ENCODE peak calls at places on chromosomes 5 and 9, in eight cellular contexts. M is dorsolateral prefrontal cortex, E is lower lobe of right lung, G is choroid plexus epithelial cell, S is pancreas, Z is cardiac muscle cell, K is right atrium auricular region, P is fibroblast of the aortic adventitia. T is an unnamed sample.

GRCh38 chr9:132293145-132293721 is 61.6 kb downstream of the SETX start:
- DNase-seq in M (no peak), E (no peak), G (no peak), S (no peak), Z (no peak), K (no peak), P (no peak), T (no peak)

GRCh38 chr5:53318303-53318702 is 162.1 kb upstream of the FST start:
- DNase-seq in M (no peak), E (no peak), G (no peak), S (no peak), Z (no peak), K (no peak), P (no peak), T (no peak)

GRCh38 chr9:107883496-107884120 is 394.0 kb upstream of the KLF4 start:
- DNase-seq in M (no peak), E (no peak), G (no peak), S (no peak), Z (no peak), K (no peak), P (no peak), T (no peak)

GRCh38 chr5:100188339-100188738 is 346.8 kb upstream of the FAM174A start:
- DNase-seq in M (no peak), E (no peak), G (no peak), S (no peak), Z (no peak), K (no peak), P (no peak), T (no peak)

GRCh38 chr9:97906236-97906831 is 16.0 kb downstream of the TRMO start:
- DNase-seq in M (peak), E (peak), G (no peak), S (no peak), Z (no peak), K (no peak), P (peak), T (no peak)

GRCh38 chr5:58335518-58335917 is 124.4 kb downstream of the PLK2 start:
- DNase-seq in M (no peak), E (no peak), G (peak), S (no peak), Z (no peak), K (no peak), P (no peak), T (no peak)

GRCh38 chr9:126503333-126504085 is 110.2 kb upstream of the LMX1B start:
- DNase-seq in M (no peak), E (peak), G (no peak), S (no peak), Z (no peak), K (no peak), P (no peak), T (no peak)

GRCh38 chr5:73858786-73859185 is 232.8 kb downstream of the ARHGEF28 start:
- DNase-seq in M (no peak), E (no peak), G (no peak), S (no peak), Z (no peak), K (no peak), P (no peak), T (no peak)

GRCh38 chr5:77390222-77390621 is 101.9 kb downstream of the WDR41 start:
- DNase-seq in M (no peak), E (no peak), G (no peak), S (no peak), Z (no peak), K (no peak), P (no peak), T (no peak)

GRCh38 chr5:167916706-167917105 is 374.7 kb upstream of the WWC1 start:
- DNase-seq in M (peak), E (no peak), G (peak), S (peak), Z (no peak), K (no peak), P (no peak), T (no peak)

GRCh38 chr9:33125441-33125840 is 41.7 kb downstream of the B4GALT1 start:
- DNase-seq in M (no peak), E (no peak), G (no peak), S (no peak), Z (no peak), K (no peak), P (no peak), T (no peak)

GRCh38 chr5:1975406-1975715 is 92.6 kb upstream of the IRX4 start:
- DNase-seq in M (no peak), E (no peak), G (no peak), S (peak), Z (no peak), K (no peak), P (no peak), T (no peak)

GRCh38 chr5:136772541-136772940 is 407.2 kb upstream of the TRPC7 start:
- DNase-seq in M (no peak), E (no peak), G (no peak), S (no peak), Z (no peak), K (no peak), P (no peak), T (no peak)

GRCh38 chr5:116543501-116543900 is 31.1 kb downstream of the SEMA6A start:
- DNase-seq in M (no peak), E (no peak), G (peak), S (no peak), Z (no peak), K (no peak), P (peak), T (no peak)

GRCh38 chr5:111530298-111530740 is 18.0 kb upstream of the STARD4 start:
- DNase-seq in M (peak), E (peak), G (peak), S (peak), Z (no peak), K (peak), P (no peak), T (peak)

GRCh38 chr5:134580001-134580460 is 52.6 kb downstream of the SAR1B start:
- DNase-seq in M (no peak), E (no peak), G (no peak), S (no peak), Z (no peak), K (no peak), P (no peak), T (no peak)

GRCh38 chr5:170747851-170748250 is 35.7 kb upstream of the GABRP start:
- DNase-seq in M (no peak), E (no peak), G (peak), S (no peak), Z (peak), K (peak), P (no peak), T (no peak)

GRCh38 chr9:78369644-78370219 is 72.8 kb downstream of the PSAT1 start:
- DNase-seq in M (peak), E (peak), G (peak), S (peak), Z (peak), K (peak), P (peak), T (peak)

GRCh38 chr9:14993061-14993800 is 83.0 kb upstream of the FREM1 start:
- DNase-seq in M (peak), E (peak), G (peak), S (peak), Z (peak), K (peak), P (peak), T (peak)

GRCh38 chr9:20623021-20623747 is 885 bp upstream of the MLLT3 start:
- DNase-seq in M (peak), E (peak), G (no peak), S (peak), Z (peak), K (peak), P (no peak), T (peak)

GRCh38 chr5:33180900-33181299 is 259.9 kb upstream of the TARS1 start:
- DNase-seq in M (no peak), E (no peak), G (peak), S (no peak), Z (peak), K (no peak), P (peak), T (no peak)

GRCh38 chr9:20658677-20659473 is 25.2 kb upstream of the FOCAD start:
- DNase-seq in M (no peak), E (no peak), G (peak), S (no peak), Z (peak), K (no peak), P (no peak), T (peak)

GRCh38 chr9:121752929-121753328 is 101.5 kb downstream of the DAB2IP start:
- DNase-seq in M (no peak), E (no peak), G (no peak), S (no peak), Z (no peak), K (no peak), P (no peak), T (no peak)

GRCh38 chr9:117000834-117001233 is 313.7 kb downstream of the TRIM32 start:
- DNase-seq in M (peak), E (no peak), G (no peak), S (no peak), Z (no peak), K (no peak), P (no peak), T (no peak)

GRCh38 chr5:43601454-43602260 is 1.3 kb upstream of the NNT start:
- DNase-seq in M (no peak), E (no peak), G (peak), S (no peak), Z (peak), K (no peak), P (peak), T (peak)

GRCh38 chr5:36744678-36745659 is 131.6 kb upstream of the NIPBL start:
- DNase-seq in M (peak), E (peak), G (peak), S (peak), Z (peak), K (peak), P (peak), T (peak)

DNA sequence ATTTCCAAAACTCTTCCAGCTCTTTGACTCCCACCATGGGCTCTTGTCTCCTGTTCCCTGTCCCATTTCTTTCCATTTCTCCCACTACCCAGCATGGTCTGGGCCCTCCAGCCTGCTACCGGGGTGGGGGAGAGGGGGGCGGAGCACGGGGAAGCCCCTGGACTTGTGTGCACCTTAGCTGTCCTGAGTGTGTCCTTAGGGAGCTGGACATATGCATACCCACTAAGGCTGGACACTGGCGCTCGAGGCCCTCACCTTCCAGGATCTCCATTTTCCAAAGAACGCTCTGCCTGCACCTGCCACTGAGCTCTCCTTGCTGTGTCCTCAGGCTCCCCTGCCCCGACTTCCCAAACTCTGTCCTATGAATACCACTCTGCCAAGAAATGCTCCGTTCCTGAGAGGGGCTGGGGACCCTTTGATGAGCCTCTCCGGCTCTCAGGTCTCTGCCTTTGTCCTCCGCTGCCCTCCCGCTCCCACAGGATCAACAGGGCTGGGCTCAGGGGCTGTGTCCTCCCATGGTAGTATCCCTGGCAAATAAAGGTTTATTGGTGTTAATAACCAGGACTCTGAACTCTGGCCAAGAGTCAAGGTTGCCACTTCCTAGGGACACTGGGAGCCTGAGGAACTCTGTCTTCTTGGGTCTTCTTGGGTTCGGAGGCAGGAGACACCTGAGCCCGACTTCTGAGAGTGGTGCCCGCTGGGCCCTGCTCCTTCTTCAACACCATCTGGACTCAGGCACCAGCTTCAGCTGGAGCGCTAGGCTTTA is 831 bp upstream of the SHROOM1 start:
- DNase-seq in M (no peak), E (no peak), G (no peak), S (no peak), Z (no peak), K (no peak), P (no peak), T (no peak)
- H3K4me3 ChIP-seq in M (peak), E (peak), G (peak), S (peak), Z (no peak), K (peak), P (peak), T (peak)

GRCh38 chr9:137078701-137079400 is 1.5 kb downstream of the UAP1L1 start:
- DNase-seq in M (no peak), E (peak), G (peak), S (no peak), Z (no peak), K (no peak), P (no peak), T (no peak)
- H3K4me3 ChIP-seq in M (peak), E (peak), G (peak), S (no peak), Z (peak), K (peak), P (peak), T (peak)

GRCh38 chr5:176865964-176866363 is 33.2 kb downstream of the HK3 start:
- DNase-seq in M (no peak), E (no peak), G (no peak), S (no peak), Z (no peak), K (no peak), P (no peak), T (no peak)

GRCh38 chr5:176868126-176868525 is 31.0 kb downstream of the HK3 start:
- DNase-seq in M (no peak), E (no peak), G (no peak), S (no peak), Z (no peak), K (no peak), P (no peak), T (no peak)

GRCh38 chr5:176864755-176865154 is 34.4 kb downstream of the HK3 start:
- DNase-seq in M (no peak), E (no peak), G (no peak), S (no peak), Z (no peak), K (no peak), P (no peak), T (no peak)

GRCh38 chr5:176868731-176869130 is 30.4 kb downstream of the HK3 start:
- DNase-seq in M (no peak), E (no peak), G (no peak), S (no peak), Z (no peak), K (no peak), P (no peak), T (no peak)

GRCh38 chr5:176866913-176867312 is 32.2 kb downstream of the HK3 start:
- DNase-seq in M (no peak), E (no peak), G (no peak), S (no peak), Z (peak), K (no peak), P (no peak), T (no peak)
- H3K4me3 ChIP-seq in M (no peak), E (no peak), G (no peak), S (no peak), Z (no peak), K (no peak), P (no peak), T (no peak)

DNA sequence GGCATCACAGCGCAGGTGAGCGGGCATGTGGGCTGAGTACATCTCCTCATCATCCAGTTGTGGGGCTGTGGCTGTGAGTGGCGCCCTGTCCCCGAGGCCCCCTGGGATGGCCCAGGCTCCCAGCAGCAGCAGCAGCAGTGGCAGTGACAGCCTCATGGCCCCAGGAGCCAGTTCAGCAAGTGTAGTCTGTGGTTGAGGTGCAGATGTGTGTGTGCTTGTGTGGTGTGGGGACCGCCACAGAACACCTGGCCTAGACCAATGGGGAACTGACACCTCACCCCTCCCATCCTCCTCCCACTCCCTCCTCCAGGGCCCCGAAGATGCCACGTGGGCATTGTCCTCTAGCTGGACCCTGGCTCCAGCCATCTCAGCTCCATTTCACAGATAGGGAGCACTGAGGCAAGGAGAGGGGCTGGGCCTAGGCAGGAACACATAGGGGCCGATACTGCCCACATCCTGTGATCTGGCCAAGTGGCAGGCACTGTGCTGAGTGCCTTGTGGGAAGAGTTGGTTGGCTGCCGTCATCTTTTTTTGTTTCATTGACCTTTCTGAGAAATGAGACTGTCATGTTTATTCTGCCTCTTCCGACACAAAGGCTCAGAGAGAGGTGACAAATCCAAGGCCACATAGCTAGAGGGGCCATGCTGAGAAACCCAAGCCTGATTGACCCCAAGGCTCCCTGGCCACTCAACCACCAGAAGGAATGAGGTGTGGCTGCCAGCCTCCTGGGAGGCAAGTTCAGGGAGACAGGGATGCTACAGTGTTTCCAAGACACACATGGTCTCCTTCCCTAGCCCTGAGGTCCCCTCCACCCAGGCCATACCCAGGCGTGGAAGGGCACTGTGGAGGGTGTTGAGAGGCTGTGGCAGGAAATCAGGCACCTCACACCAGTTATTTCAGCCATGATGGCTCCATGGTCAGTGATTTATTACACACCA is at the start of gene MZB1:
- DNase-seq in M (no peak), E (no peak), G (no peak), S (no peak), Z (no peak), K (no peak), P (no peak), T (no peak)
- H3K4me3 ChIP-seq in M (no peak), E (peak), G (no peak), S (no peak), Z (no peak), K (no peak), P (no peak), T (no peak)

DNA sequence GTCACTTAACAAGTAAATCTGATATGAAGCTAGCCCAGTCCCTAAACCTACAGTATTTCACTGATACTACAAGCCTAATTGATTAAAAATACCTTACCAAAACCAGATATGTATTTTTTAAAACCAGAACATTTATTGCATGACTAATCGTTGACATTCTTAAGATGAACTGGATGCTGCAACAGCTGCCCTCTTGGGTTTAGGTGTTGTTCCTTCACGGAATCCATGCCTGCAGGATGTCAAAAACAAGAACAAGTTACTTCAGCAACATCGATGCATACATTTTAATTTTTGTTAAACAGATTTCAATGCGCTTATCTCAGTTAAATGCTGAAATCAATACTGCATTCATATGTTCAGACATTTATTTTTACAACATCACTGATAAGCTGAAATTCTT is 2.7 kb downstream of the RPL37 start:
- DNase-seq in M (no peak), E (no peak), G (peak), S (no peak), Z (no peak), K (no peak), P (no peak), T (no peak)
- H3K4me3 ChIP-seq in M (no peak), E (no peak), G (no peak), S (no peak), Z (no peak), K (no peak), P (no peak), T (no peak)